ENCODE peak calls at places on chromosomes 4 and X, in five cellular contexts. One of them, this sample, is unnamed.

GRCh38 chr4:20351360-20352171 is 99.9 kb downstream of the SLIT2 start:
- DNase-seq in left lung: no peak
- DNase-seq in DND-41: no peak
- DNase-seq in OCI-LY7: no peak
- DNase-seq in HCT116: no peak
- DNase-seq in this sample: no peak

GRCh38 chr4:101232074-101232776 is 115.1 kb downstream of the PPP3CA start:
- DNase-seq in left lung: no peak
- DNase-seq in DND-41: no peak
- DNase-seq in OCI-LY7: no peak
- DNase-seq in HCT116: no peak
- DNase-seq in this sample: no peak

GRCh38 chr4:36292551-36293188 is 11.3 kb downstream of the DTHD1 start:
- DNase-seq in left lung: no peak
- DNase-seq in DND-41: no peak
- DNase-seq in OCI-LY7: no peak
- DNase-seq in HCT116: no peak
- DNase-seq in this sample: no peak

GRCh38 chrX:120274958-120275357 is 24.3 kb downstream of the ZBTB33 start:
- DNase-seq in left lung: no peak
- DNase-seq in DND-41: no peak
- DNase-seq in OCI-LY7: no peak
- DNase-seq in HCT116: no peak
- DNase-seq in this sample: no peak

GRCh38 chr4:17398805-17399204 is 113.1 kb downstream of the QDPR start:
- DNase-seq in left lung: no peak
- DNase-seq in DND-41: no peak
- DNase-seq in OCI-LY7: no peak
- DNase-seq in HCT116: no peak
- DNase-seq in this sample: no peak

GRCh38 chr4:73847507-73848182 is 5.5 kb upstream of the PF4V1 start:
- DNase-seq in left lung: no peak
- DNase-seq in DND-41: no peak
- DNase-seq in OCI-LY7: no peak
- DNase-seq in HCT116: no peak
- DNase-seq in this sample: no peak

GRCh38 chrX:150155396-150156048 is 207.6 kb upstream of the MAMLD1 start:
- DNase-seq in left lung: no peak
- DNase-seq in DND-41: no peak
- DNase-seq in OCI-LY7: no peak
- DNase-seq in HCT116: no peak
- DNase-seq in this sample: no peak

GRCh38 chr4:22668301-22668700 is 24.4 kb upstream of the GBA3 start:
- DNase-seq in left lung: no peak
- DNase-seq in DND-41: no peak
- DNase-seq in OCI-LY7: no peak
- DNase-seq in HCT116: no peak
- DNase-seq in this sample: no peak

GRCh38 chr4:158090323-158090722 is 82.5 kb downstream of the GASK1B start:
- DNase-seq in left lung: no peak
- DNase-seq in DND-41: no peak
- DNase-seq in OCI-LY7: no peak
- DNase-seq in HCT116: no peak
- DNase-seq in this sample: no peak
- H3K4me3 ChIP-seq in left lung: no peak overlapping the region
- H3K4me3 ChIP-seq in DND-41: no peak overlapping the region
- H3K4me3 ChIP-seq in OCI-LY7: no peak overlapping the region
- H3K4me3 ChIP-seq in HCT116: no peak overlapping the region
- H3K4me3 ChIP-seq in this sample: no peak overlapping the region

GRCh38 chr4:42646013-42646784 is 10.7 kb downstream of the ATP8A1 start:
- DNase-seq in left lung: no peak
- DNase-seq in DND-41: no peak
- DNase-seq in OCI-LY7: no peak
- DNase-seq in HCT116: no peak
- DNase-seq in this sample: no peak

GRCh38 chr4:42643685-42644084 is 13.2 kb downstream of the ATP8A1 start:
- DNase-seq in left lung: no peak
- DNase-seq in DND-41: no peak
- DNase-seq in OCI-LY7: peak; percentile 94
- DNase-seq in HCT116: no peak
- DNase-seq in this sample: peak; percentile 45

GRCh38 chr4:42644897-42645296 is 12.0 kb downstream of the ATP8A1 start:
- DNase-seq in left lung: no peak
- DNase-seq in DND-41: no peak
- DNase-seq in OCI-LY7: no peak
- DNase-seq in HCT116: no peak
- DNase-seq in this sample: no peak

GRCh38 chr4:42649870-42650269 is 7.0 kb downstream of the ATP8A1 start:
- DNase-seq in left lung: no peak
- DNase-seq in DND-41: no peak
- DNase-seq in OCI-LY7: no peak
- DNase-seq in HCT116: no peak
- DNase-seq in this sample: no peak

DNA sequence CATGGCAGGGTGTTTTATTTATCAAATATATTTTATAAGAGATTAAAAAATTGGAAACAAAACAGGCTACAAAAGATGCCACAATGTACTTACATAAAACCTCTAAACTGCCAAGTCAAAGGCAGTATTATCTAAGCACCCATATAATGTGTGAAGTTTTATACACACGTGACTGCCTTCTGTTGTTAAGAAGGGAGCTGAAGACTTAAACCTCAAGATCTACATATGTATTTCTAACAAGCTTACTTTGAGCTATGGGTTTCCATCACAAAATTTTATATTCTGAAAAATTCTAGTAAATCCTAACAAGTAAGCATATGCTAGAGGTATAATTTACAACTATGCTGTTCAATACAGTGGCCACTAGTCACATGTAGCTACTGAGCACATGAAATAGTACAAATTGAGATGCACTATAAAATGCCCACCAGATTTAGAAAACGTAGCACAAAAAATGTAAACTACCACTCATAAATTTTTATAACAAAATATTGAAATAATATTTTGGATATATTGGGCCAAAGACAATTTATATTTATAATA is 9.8 kb downstream of the ATP8A1 start:
- DNase-seq in left lung: no peak
- DNase-seq in DND-41: no peak
- DNase-seq in OCI-LY7: no peak
- DNase-seq in HCT116: no peak
- DNase-seq in this sample: no peak
- H3K27ac ChIP-seq in left lung: no peak overlapping the region
- H3K27ac ChIP-seq in DND-41: no peak overlapping the region
- H3K27ac ChIP-seq in OCI-LY7: peak overlapping the region; percentile 99
- H3K27ac ChIP-seq in HCT116: no peak overlapping the region
- H3K27ac ChIP-seq in this sample: no peak overlapping the region

GRCh38 chrX:2693526-2694002 is 2.5 kb downstream of the CD99 start:
- DNase-seq in left lung: no peak
- DNase-seq in DND-41: no peak
- DNase-seq in OCI-LY7: peak; percentile 20
- DNase-seq in HCT116: no peak
- DNase-seq in this sample: no peak
- H3K4me1 ChIP-seq in left lung: peaks cover 11% of the 10 kb centered on the region
- H3K4me1 ChIP-seq in DND-41: peaks cover 61% of the 10 kb centered on the region
- H3K4me1 ChIP-seq in OCI-LY7: peaks cover 59% of the 10 kb centered on the region
- H3K4me1 ChIP-seq in HCT116: peaks cover 42% of the 10 kb centered on the region
- H3K4me1 ChIP-seq in this sample: peaks cover 75% of the 10 kb centered on the region

DNA sequence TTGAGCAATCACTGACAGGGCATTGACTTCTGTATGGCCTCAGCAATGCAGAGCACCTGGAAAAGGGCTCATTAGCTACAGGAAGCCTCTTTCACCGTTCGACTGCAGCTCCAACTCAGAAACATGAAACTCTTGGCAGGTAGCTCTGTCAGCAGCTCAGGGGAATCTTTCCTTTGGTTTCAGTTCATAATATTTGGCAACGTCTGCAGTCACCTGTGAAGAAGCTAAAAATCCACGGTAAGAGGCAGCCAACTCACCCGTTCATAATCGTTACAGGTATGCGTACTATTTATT is 354.9 kb downstream of the CAMK2D start:
- DNase-seq in left lung: no peak
- DNase-seq in DND-41: no peak
- DNase-seq in OCI-LY7: no peak
- DNase-seq in HCT116: no peak
- DNase-seq in this sample: no peak
- H3K4me3 ChIP-seq in left lung: no peak overlapping the region
- H3K4me3 ChIP-seq in DND-41: no peak overlapping the region
- H3K4me3 ChIP-seq in OCI-LY7: no peak overlapping the region
- H3K4me3 ChIP-seq in HCT116: no peak overlapping the region
- H3K4me3 ChIP-seq in this sample: no peak overlapping the region